ENCODE peak calls at places on chromosome 20, in six cellular contexts. D, G, R, N, P and Y are unnamed samples.

GRCh38 chr20:2814076-2814475 is 711 bp upstream of the C20orf141 start:
- DNase-seq in D (no peak), G (no peak), R (peak), N (no peak), P (no peak), Y (no peak)

GRCh38 chr20:61640171-61640570 is 388.1 kb downstream of the CDH4 start:
- DNase-seq in D (no peak), G (no peak), R (peak), N (no peak), P (no peak), Y (no peak)

GRCh38 chr20:8074931-8075330 is 55.4 kb upstream of the TMX4 start:
- DNase-seq in D (no peak), G (no peak), R (no peak), N (no peak), P (no peak), Y (no peak)

GRCh38 chr20:25042531-25043498 is 15.1 kb downstream of the ACSS1 start:
- DNase-seq in D (no peak), G (peak), R (no peak), N (no peak), P (peak), Y (no peak)

GRCh38 chr20:48723308-48724264 is 104.2 kb downstream of the PREX1 start:
- DNase-seq in D (no peak), G (no peak), R (no peak), N (peak), P (no peak), Y (peak)

GRCh38 chr20:47150403-47151152 is 205.9 kb downstream of the ZMYND8 start:
- DNase-seq in D (peak), G (peak), R (peak), N (peak), P (no peak), Y (peak)

GRCh38 chr20:699811-700338 is 24.3 kb upstream of the SCRT2 start:
- DNase-seq in D (no peak), G (peak), R (no peak), N (no peak), P (no peak), Y (no peak)

GRCh38 chr20:10201321-10201870 is 17.2 kb upstream of the SNAP25 start:
- DNase-seq in D (no peak), G (no peak), R (peak), N (no peak), P (no peak), Y (no peak)

GRCh38 chr20:62856931-62857619 is 4.5 kb downstream of the TCFL5 start:
- DNase-seq in D (no peak), G (no peak), R (peak), N (no peak), P (no peak), Y (no peak)

GRCh38 chr20:54499111-54499510 is 23.7 kb downstream of the DOK5 start:
- DNase-seq in D (no peak), G (no peak), R (no peak), N (no peak), P (no peak), Y (no peak)

GRCh38 chr20:31989030-31989645 is 21.1 kb upstream of the CCM2L start:
- DNase-seq in D (no peak), G (no peak), R (no peak), N (no peak), P (no peak), Y (no peak)

GRCh38 chr20:50491168-50491567 is 19.0 kb upstream of the PTPN1 start:
- DNase-seq in D (no peak), G (no peak), R (no peak), N (no peak), P (no peak), Y (no peak)

GRCh38 chr20:3374296-3374695 is 33.2 kb downstream of the DNAAF9 start:
- DNase-seq in D (no peak), G (no peak), R (no peak), N (peak), P (no peak), Y (no peak)

GRCh38 chr20:17202668-17203067 is 24.2 kb upstream of the PCSK2 start:
- DNase-seq in D (peak), G (no peak), R (no peak), N (no peak), P (no peak), Y (no peak)

GRCh38 chr20:61980647-61981583 is 84.8 kb downstream of the TAF4 start:
- DNase-seq in D (peak), G (peak), R (peak), N (no peak), P (no peak), Y (peak)

GRCh38 chr20:23482138-23482537 is 8.8 kb upstream of the CST8 start:
- DNase-seq in D (no peak), G (no peak), R (no peak), N (no peak), P (no peak), Y (no peak)

GRCh38 chr20:23656372-23656771 is 18.6 kb upstream of the CST3 start:
- DNase-seq in D (no peak), G (no peak), R (no peak), N (no peak), P (no peak), Y (no peak)

GRCh38 chr20:9575836-9576235 is 61.4 kb downstream of the LAMP5 start:
- DNase-seq in D (no peak), G (no peak), R (no peak), N (no peak), P (no peak), Y (no peak)

GRCh38 chr20:51023617-51024155 is 779 bp upstream of the KCNG1 start:
- DNase-seq in D (no peak), G (no peak), R (no peak), N (no peak), P (no peak), Y (no peak)